ENCODE peak calls at places on chromosome 1, in five cellular contexts. S, M, D, C and B are unnamed samples.

GRCh38 chr1:69567847-69568434 is at the start of gene LRRC7:
- DNase-seq in S (no peak), M (peak), D (no peak), C (peak), B (peak)

GRCh38 chr1:12285496-12286143 is 55.8 kb downstream of the VPS13D start:
- DNase-seq in S (no peak), M (no peak), D (no peak), C (no peak), B (no peak)

GRCh38 chr1:82838066-82838465 is 1037.3 kb downstream of the ADGRL2 start:
- DNase-seq in S (no peak), M (no peak), D (no peak), C (no peak), B (no peak)

GRCh38 chr1:30808067-30808662 is 50.6 kb upstream of the LAPTM5 start:
- DNase-seq in S (no peak), M (no peak), D (no peak), C (no peak), B (no peak)

GRCh38 chr1:203860396-203860951 is 925 bp upstream of the SNRPE start:
- DNase-seq in S (peak), M (peak), D (no peak), C (no peak), B (peak)

GRCh38 chr1:78667939-78668338 is 18.3 kb downstream of the IFI44 start:
- DNase-seq in S (no peak), M (no peak), D (no peak), C (no peak), B (no peak)

GRCh38 chr1:201597551-201598230 is 58.8 kb downstream of the NAV1 start:
- DNase-seq in S (peak), M (no peak), D (no peak), C (peak), B (peak)

GRCh38 chr1:85612704-85613361 is 32.3 kb downstream of the CCN1 start:
- DNase-seq in S (no peak), M (peak), D (peak), C (no peak), B (peak)

GRCh38 chr1:240797050-240797449 is 185.1 kb upstream of the GREM2 start:
- DNase-seq in S (no peak), M (peak), D (no peak), C (no peak), B (no peak)

GRCh38 chr1:211537253-211537652 is 41.7 kb downstream of the SLC30A1 start:
- DNase-seq in S (no peak), M (no peak), D (no peak), C (no peak), B (no peak)

GRCh38 chr1:23577056-23577985 is 18.0 kb upstream of the ID3 start:
- DNase-seq in S (no peak), M (peak), D (no peak), C (no peak), B (peak)

GRCh38 chr1:92805216-92805615 is 20.3 kb upstream of the EVI5 start:
- DNase-seq in S (no peak), M (no peak), D (no peak), C (no peak), B (no peak)

GRCh38 chr1:18750600-18750999 is 108.9 kb downstream of the TAS1R2 start:
- DNase-seq in S (no peak), M (no peak), D (no peak), C (no peak), B (no peak)

GRCh38 chr1:100039571-100039970 is 69.8 kb downstream of the SLC35A3 start:
- DNase-seq in S (no peak), M (no peak), D (no peak), C (no peak), B (no peak)

GRCh38 chr1:7313081-7313546 is 458.0 kb upstream of the VAMP3 start:
- DNase-seq in S (peak), M (no peak), D (no peak), C (no peak), B (no peak)

GRCh38 chr1:42913426-42914091 is 45.1 kb downstream of the SLC2A1 start:
- DNase-seq in S (peak), M (peak), D (peak), C (peak), B (peak)

GRCh38 chr1:176206006-176206960 is 803 bp downstream of the COP1 start:
- DNase-seq in S (peak), M (peak), D (peak), C (peak), B (peak)

GRCh38 chr1:21406659-21407058 is 33.3 kb upstream of the NBPF3 start:
- DNase-seq in S (no peak), M (no peak), D (no peak), C (no peak), B (no peak)

GRCh38 chr1:176691251-176692228 is 228.6 kb downstream of the PAPPA2 start:
- DNase-seq in S (peak), M (peak), D (peak), C (peak), B (peak)

GRCh38 chr1:238111521-238111920 is 220.8 kb upstream of the ZP4 start:
- DNase-seq in S (no peak), M (no peak), D (no peak), C (no peak), B (no peak)

GRCh38 chr1:167107456-167107855 is 13.6 kb downstream of the STYXL2 start:
- DNase-seq in S (no peak), M (no peak), D (no peak), C (no peak), B (no peak)

GRCh38 chr1:3003941-3004270 is 17.4 kb upstream of the ACTRT2 start:
- DNase-seq in S (no peak), M (no peak), D (no peak), C (no peak), B (no peak)

GRCh38 chr1:228007801-228008341 is 1.1 kb downstream of the WNT3A start:
- DNase-seq in S (no peak), M (no peak), D (no peak), C (no peak), B (no peak)

GRCh38 chr1:228006034-228006792 is 585 bp upstream of the WNT3A start:
- DNase-seq in S (no peak), M (no peak), D (no peak), C (no peak), B (no peak)

GRCh38 chr1:228005511-228006033 is 1.2 kb upstream of the WNT3A start:
- DNase-seq in S (no peak), M (no peak), D (no peak), C (no peak), B (no peak)

GRCh38 chr1:228007054-228007800 is 429 bp downstream of the WNT3A start:
- DNase-seq in S (no peak), M (no peak), D (no peak), C (no peak), B (no peak)

GRCh38 chr1:228006793-228007053 is at the start of gene WNT3A:
- DNase-seq in S (no peak), M (no peak), D (no peak), C (no peak), B (no peak)
- TF ChIP-seq CTCF in S (no peak), M (no peak), D (no peak), C (no peak), B (no peak)

DNA sequence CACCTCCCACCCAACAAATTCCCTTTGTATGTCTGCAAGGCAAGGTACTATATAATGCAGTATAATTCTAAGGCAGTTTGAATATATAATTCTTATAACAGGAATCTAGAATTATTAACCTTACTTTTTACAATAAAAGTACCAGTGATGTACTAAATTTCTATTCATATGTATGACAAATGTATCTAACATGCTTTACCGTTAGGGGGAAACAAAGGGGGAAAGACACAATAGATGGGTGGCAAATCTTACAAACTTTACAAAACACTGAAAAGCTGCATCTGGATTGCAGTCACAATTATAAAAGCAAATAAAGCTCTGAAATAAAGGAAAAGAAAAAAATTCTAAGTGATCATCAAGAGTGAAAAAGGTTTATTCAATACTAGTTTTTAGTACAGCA is 2.3 kb downstream of the PIK3R3 start:
- DNase-seq in S (no peak), M (no peak), D (no peak), C (no peak), B (no peak)
- TF ChIP-seq CTCF in S (no peak), M (no peak), D (no peak), C (no peak), B (no peak)

GRCh38 chr1:177706977-177707376 is 262.9 kb downstream of the SEC16B start:
- DNase-seq in S (no peak), M (no peak), D (no peak), C (no peak), B (no peak)
- TF ChIP-seq CTCF in S (no peak), M (no peak), D (no peak), C (no peak), B (no peak)

GRCh38 chr1:87335175-87335992 is 6.7 kb downstream of the LMO4 start:
- DNase-seq in S (peak), M (peak), D (peak), C (peak), B (peak)
- TF ChIP-seq CTCF in S (no peak), M (peak), D (no peak), C (no peak), B (no peak)

GRCh38 chr1:226233293-226233692 is 9.8 kb downstream of the MIXL1 start:
- DNase-seq in S (no peak), M (no peak), D (no peak), C (no peak), B (no peak)
- TF ChIP-seq CTCF in S (no peak), M (no peak), D (no peak), C (no peak), B (no peak)